ENCODE peak calls at places on chromosomes 6 and 20, in seven cellular contexts. G is IMR-90, O is stomach, S is NB4, K is lower leg skin, A is transverse colon, F is tibial nerve. Y is an unnamed sample.

GRCh38 chr6:148470141-148470540 is 127.5 kb downstream of the SASH1 start:
- DNase-seq in S (no peak), K (no peak), O (no peak), A (no peak), F (no peak), G (no peak), Y (no peak)

GRCh38 chr6:143449731-143450452 is 603 bp downstream of the ADAT2 start:
- DNase-seq in O (no peak), G (peak), F (no peak), A (peak), S (peak), K (peak), Y (peak)

GRCh38 chr6:92352130-92352529 is 1067.2 kb downstream of the EPHA7 start:
- DNase-seq in O (no peak), F (no peak), K (no peak), S (no peak), G (no peak), A (no peak), Y (no peak)

GRCh38 chr6:112665114-112665513 is 318.0 kb downstream of the RFPL4B start:
- DNase-seq in A (no peak), F (no peak), K (no peak), S (no peak), O (no peak), G (peak), Y (no peak)

GRCh38 chr6:155461636-155462035 is 6.0 kb upstream of the NOX3 start:
- DNase-seq in O (no peak), A (no peak), F (no peak), G (peak), K (no peak), S (no peak), Y (no peak)

GRCh38 chr6:70707893-70708292 is 40.2 kb downstream of the SMAP1 start:
- DNase-seq in F (no peak), K (no peak), S (no peak), A (no peak), G (no peak), O (no peak), Y (no peak)

GRCh38 chr6:1609662-1610496 is at the start of gene FOXC1:
- DNase-seq in O (peak), G (peak), A (peak), S (peak), F (peak), K (peak), Y (peak)

GRCh38 chr6:52558266-52559000 is 18.4 kb downstream of the TRAM2 start:
- DNase-seq in O (no peak), S (no peak), G (no peak), F (no peak), K (no peak), A (no peak), Y (no peak)

GRCh38 chr20:49705358-49705757 is 8.3 kb downstream of the B4GALT5 start:
- DNase-seq in F (no peak), A (no peak), G (no peak), K (no peak), S (no peak), O (no peak), Y (no peak)

GRCh38 chr6:3990692-3991491 is 88.0 kb downstream of the FAM217A start:
- DNase-seq in F (peak), G (peak), K (peak), O (peak), A (peak), S (peak), Y (peak)

GRCh38 chr6:170222498-170223471 is 68.1 kb downstream of the DLL1 start:
- DNase-seq in O (no peak), G (no peak), A (no peak), F (no peak), S (peak), K (no peak), Y (no peak)

GRCh38 chr6:119484598-119484997 is 135.0 kb upstream of the MAN1A1 start:
- DNase-seq in S (no peak), K (peak), O (no peak), G (peak), F (no peak), A (no peak), Y (no peak)

GRCh38 chr6:151087861-151088598 is 151.7 kb upstream of the AKAP12 start:
- DNase-seq in A (no peak), G (peak), K (no peak), F (no peak), O (no peak), S (peak), Y (peak)

GRCh38 chr6:33018904-33019303 is 9.5 kb upstream of the HLA-DOA start:
- DNase-seq in G (peak), F (no peak), O (peak), K (peak), S (peak), A (peak), Y (peak)

GRCh38 chr6:48766349-48766748 is 655.4 kb upstream of the PTCHD4 start:
- DNase-seq in A (no peak), K (no peak), F (no peak), S (no peak), O (no peak), G (peak), Y (no peak)

GRCh38 chr6:7138111-7138510 is 30.4 kb downstream of the RREB1 start:
- DNase-seq in K (no peak), G (no peak), O (no peak), A (no peak), F (no peak), S (no peak), Y (peak)

GRCh38 chr6:130969807-130970491 is 93.1 kb downstream of the EPB41L2 start:
- DNase-seq in A (no peak), F (no peak), G (peak), O (no peak), K (peak), S (no peak), Y (no peak)

GRCh38 chr20:17084909-17085308 is 141.9 kb upstream of the PCSK2 start:
- DNase-seq in K (no peak), G (no peak), O (no peak), F (no peak), S (no peak), A (no peak), Y (no peak)

GRCh38 chr20:50129662-50130345 is 16.9 kb upstream of the UBE2V1 start:
- DNase-seq in G (peak), S (no peak), K (no peak), A (no peak), O (no peak), F (no peak), Y (peak)

GRCh38 chr6:92687278-92687677 is 732.1 kb downstream of the EPHA7 start:
- DNase-seq in K (no peak), G (no peak), S (peak), O (no peak), A (no peak), F (no peak), Y (no peak)

GRCh38 chr6:33277663-33278391 is 904 bp downstream of the B3GALT4 start:
- DNase-seq in S (peak), F (no peak), A (peak), G (no peak), O (no peak), K (no peak), Y (no peak)

GRCh38 chr6:53799340-53799739 is 4.5 kb downstream of the LRRC1 start:
- DNase-seq in S (no peak), A (no peak), O (no peak), G (peak), F (no peak), K (no peak), Y (no peak)

GRCh38 chr6:166540631-166541331 is 45.7 kb downstream of the RAMACL start:
- DNase-seq in K (no peak), S (peak), O (peak), F (no peak), A (peak), G (peak), Y (no peak)

GRCh38 chr20:63908008-63908682 is 13.2 kb downstream of the DNAJC5 start:
- DNase-seq in F (no peak), O (peak), K (no peak), A (peak), G (no peak), S (no peak), Y (peak)

GRCh38 chr6:132952468-132952867 is 138.1 kb downstream of the RPS12 start:
- DNase-seq in K (no peak), G (peak), A (no peak), S (no peak), F (no peak), O (no peak), Y (no peak)

DNA sequence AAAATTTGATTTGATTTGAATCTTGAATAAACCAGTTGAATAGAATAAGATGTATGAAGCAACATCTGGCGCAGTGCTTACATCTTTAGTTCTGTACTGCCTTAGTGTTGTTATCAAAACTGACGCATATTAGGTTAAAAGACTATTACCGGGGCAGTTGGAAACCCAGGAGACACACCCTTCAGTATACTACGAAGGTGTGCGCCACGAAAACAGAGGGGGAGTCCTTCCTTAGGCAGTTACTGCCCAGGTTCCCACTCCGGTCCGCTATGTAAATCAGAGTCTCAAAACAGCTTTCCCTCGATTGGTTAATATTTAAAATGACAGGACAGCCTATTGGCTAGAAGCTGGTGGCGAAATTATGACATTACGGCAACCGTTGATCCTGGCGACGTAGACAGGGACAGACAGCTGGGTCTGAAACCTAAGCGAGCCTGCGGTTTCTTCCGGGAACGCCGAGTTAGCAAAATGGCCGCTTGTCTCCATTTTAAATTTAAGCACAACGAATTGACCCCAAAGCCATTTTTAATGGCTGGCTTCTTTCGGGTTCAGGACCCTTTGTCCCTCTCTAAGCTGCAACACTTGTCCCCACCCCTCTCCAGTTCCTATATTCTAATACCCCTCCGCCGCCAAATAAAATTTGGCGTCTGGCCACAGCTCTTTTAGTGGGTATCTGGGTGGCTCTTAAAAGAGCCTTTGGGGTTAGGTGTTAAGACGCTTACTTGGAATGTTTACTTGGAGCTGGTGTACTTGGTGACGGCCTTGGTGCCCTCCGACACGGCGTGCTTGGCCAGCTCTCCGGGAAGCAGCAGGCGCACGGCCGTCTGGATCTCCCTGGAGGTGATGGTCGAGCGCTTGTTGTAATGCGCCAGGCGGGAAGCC is 35.8 kb downstream of the HFE start:
- DNase-seq in O (peak), K (peak), F (peak), G (peak), A (peak), S (peak), Y (peak)
- TF ChIP-seq POLR2A in O (peak), K (no peak), F (peak), G (no peak), A (peak), S (peak), Y (peak)

GRCh38 chr6:167736486-167737204 is 90.1 kb upstream of the AFDN start:
- DNase-seq in G (no peak), S (no peak), K (no peak), F (no peak), O (peak), A (no peak), Y (no peak)

GRCh38 chr6:167734662-167735497 is 91.8 kb upstream of the AFDN start:
- DNase-seq in F (no peak), K (no peak), G (no peak), O (peak), A (no peak), S (no peak), Y (no peak)

GRCh38 chr6:167731731-167732422 is 94.8 kb upstream of the AFDN start:
- DNase-seq in O (peak), G (no peak), F (no peak), S (no peak), A (no peak), K (no peak), Y (no peak)

GRCh38 chr6:167735498-167736201 is 91.1 kb upstream of the AFDN start:
- DNase-seq in F (no peak), A (no peak), S (no peak), G (no peak), K (no peak), O (peak), Y (no peak)

GRCh38 chr6:167733740-167734661 is 92.7 kb upstream of the AFDN start:
- DNase-seq in O (peak), G (no peak), A (no peak), K (peak), S (no peak), F (no peak), Y (no peak)
- TF ChIP-seq POLR2A in O (no peak), G (no peak), A (no peak), K (no peak), S (no peak), F (no peak), Y (no peak)

DNA sequence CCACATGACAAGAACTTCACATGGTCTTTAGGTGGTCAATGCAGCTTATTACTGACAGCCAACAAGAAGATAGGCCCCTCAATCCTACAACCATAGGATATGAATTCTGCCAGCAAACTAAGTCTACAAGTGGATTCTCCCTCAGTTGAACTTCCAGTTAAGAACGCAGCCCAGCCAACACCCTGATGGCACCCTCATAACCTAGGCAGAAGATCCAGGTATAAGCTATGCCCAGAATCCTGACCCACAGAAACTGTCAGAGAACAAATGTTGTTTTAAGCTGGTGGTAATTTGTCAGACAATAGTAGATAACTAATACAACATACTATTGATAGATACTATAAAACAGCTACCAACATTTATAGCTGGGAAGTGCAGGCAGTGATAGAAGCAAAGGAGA is 38.8 kb downstream of the ATG5 start:
- DNase-seq in A (no peak), O (no peak), K (no peak), F (no peak), G (no peak), S (no peak), Y (no peak)
- TF ChIP-seq POLR2A in A (no peak), O (no peak), K (no peak), F (no peak), G (no peak), S (no peak), Y (no peak)

DNA sequence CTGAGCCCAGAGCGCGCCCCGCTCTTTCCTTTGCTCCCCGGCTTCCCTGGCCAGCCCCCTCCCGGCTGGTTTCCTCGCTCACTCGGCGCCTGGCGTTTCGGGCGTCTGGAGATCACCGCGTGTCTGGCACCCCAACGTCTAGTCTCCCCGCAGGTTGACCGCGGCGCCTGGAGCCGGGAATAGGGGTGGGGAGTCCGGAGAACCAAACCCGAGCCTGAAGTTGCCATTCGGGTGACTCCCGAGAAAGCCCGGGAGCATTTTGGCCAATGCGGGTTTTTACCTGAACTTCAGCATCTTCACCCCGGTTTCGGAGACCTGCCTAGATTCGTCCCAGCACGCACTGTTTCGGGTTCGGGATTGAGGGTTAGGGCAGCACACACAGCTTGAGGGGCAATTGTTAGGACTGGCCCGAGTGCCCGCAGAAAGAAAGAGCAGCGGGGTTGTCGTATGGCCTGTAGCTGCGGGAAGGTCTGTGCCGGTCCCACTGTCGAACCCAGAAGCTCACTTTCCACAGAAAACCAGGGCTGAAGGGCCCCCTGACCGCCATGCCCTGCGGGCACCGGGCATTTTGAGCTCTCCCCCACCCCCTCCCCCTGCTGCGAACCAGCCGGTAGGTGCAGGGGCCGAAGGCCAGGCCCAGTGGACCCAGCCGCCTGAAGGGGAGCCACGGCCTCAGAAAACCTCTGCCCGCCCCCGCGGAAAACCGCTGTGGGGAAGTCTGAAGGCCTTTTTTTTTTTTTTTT is 2.1 kb downstream of the FOXP4 start:
- DNase-seq in S (peak), O (no peak), K (no peak), G (no peak), A (peak), F (no peak), Y (no peak)
- TF ChIP-seq POLR2A in S (no peak), O (no peak), K (no peak), G (no peak), A (no peak), F (no peak), Y (no peak)

GRCh38 chr20:22430746-22431168 is 153.6 kb downstream of the FOXA2 start:
- DNase-seq in G (no peak), S (no peak), F (no peak), K (no peak), A (no peak), O (no peak), Y (no peak)
- TF ChIP-seq POLR2A in G (no peak), S (no peak), F (no peak), K (no peak), A (no peak), O (no peak), Y (no peak)

GRCh38 chr6:108133594-108134179 is 32.1 kb upstream of the NR2E1 start:
- DNase-seq in A (peak), K (no peak), F (no peak), O (peak), S (peak), G (peak), Y (peak)
- TF ChIP-seq POLR2A in A (no peak), K (no peak), F (no peak), O (no peak), S (no peak), G (no peak), Y (no peak)

GRCh38 chr6:2989332-2990178 is 10.1 kb upstream of the NQO2 start:
- DNase-seq in K (peak), S (peak), O (peak), F (peak), A (peak), G (peak), Y (peak)

GRCh38 chr6:2992330-2992979 is 7.2 kb upstream of the NQO2 start:
- DNase-seq in F (no peak), A (no peak), G (no peak), O (no peak), K (no peak), S (no peak), Y (no peak)

GRCh38 chr6:2990932-2991506 is 8.7 kb upstream of the NQO2 start:
- DNase-seq in S (no peak), K (no peak), F (no peak), A (no peak), O (no peak), G (no peak), Y (no peak)

GRCh38 chr6:2988426-2989331 is 11.0 kb upstream of the NQO2 start:
- DNase-seq in A (peak), S (peak), F (peak), K (peak), O (peak), G (peak), Y (peak)

DNA sequence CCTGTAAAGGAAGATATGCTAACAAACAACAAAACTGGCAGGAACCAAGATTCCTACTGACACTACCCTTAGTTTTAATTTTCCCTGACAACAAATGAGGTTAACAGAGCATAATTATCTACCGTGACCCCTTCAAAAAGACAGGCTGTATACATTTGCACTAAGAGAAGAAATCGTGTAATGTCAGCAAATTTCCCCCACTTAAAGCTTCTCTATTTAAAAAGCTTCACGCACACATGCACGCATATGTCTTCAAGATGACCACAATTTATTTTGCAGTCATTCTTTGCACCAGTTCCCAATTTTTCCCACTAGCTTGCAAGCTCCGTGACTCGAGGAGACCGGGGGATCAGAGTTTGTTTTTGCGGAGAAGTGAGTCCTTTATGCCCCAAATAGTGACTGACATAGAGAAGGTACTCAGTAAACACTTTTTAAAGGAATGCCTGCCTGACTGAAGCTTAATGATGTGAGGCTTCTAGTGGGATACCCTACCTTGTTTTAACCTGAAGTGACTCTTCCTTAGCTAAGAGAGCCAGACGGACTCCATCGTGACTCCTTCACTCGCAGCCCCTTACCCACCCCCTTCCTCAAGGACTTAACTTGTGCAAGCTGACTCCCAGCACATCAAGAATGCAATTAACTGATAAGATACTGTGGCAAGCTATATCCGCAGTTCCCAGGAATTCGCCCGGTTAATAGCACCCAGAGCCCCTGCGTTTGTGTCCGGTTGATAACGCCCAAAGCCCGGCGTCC is 9.3 kb upstream of the NQO2 start:
- DNase-seq in G (no peak), O (no peak), A (peak), F (no peak), K (no peak), S (peak), Y (peak)
- TF ChIP-seq POLR2A in G (no peak), O (no peak), A (peak), F (no peak), K (no peak), S (no peak), Y (peak)

GRCh38 chr6:27894839-27895762 is 17.1 kb downstream of the OR2B2 start:
- DNase-seq in F (no peak), A (peak), G (peak), O (peak), K (peak), S (peak), Y (peak)
- TF ChIP-seq POLR2A in F (peak), A (peak), G (no peak), O (no peak), K (no peak), S (peak), Y (peak)

GRCh38 chr6:157822221-157823000 is 635 bp upstream of the SNX9 start:
- DNase-seq in S (peak), O (no peak), A (peak), K (no peak), F (no peak), G (no peak), Y (peak)
- TF ChIP-seq POLR2A in S (no peak), O (no peak), A (no peak), K (no peak), F (no peak), G (no peak), Y (no peak)

GRCh38 chr20:40463171-40463570 is 225.9 kb downstream of the MAFB start:
- DNase-seq in S (no peak), A (peak), G (no peak), F (no peak), O (no peak), K (no peak), Y (no peak)
- TF ChIP-seq POLR2A in S (no peak), A (no peak), G (no peak), F (no peak), O (no peak), K (no peak), Y (no peak)